ENCODE peak calls at places on chromosome 13, in seven cellular contexts. T is ovary, E is right cardiac atrium, K is body of pancreas, N is heart right ventricle, S is IMR-90, D is colonic mucosa. A is an unnamed sample. For H3K4me1, the result is how much of the 10 kb centered on the place peaks cover.

GRCh38 chr13:59304596-59304995 is 859.1 kb downstream of the DIAPH3 start:
- DNase-seq in T (no peak), E (no peak), K (peak), N (no peak), S (no peak), D (no peak), A (no peak)

GRCh38 chr13:77386880-77387606 is 60.1 kb upstream of the MYCBP2 start:
- DNase-seq in T (no peak), E (no peak), K (no peak), N (no peak), S (peak), D (no peak), A (no peak)

GRCh38 chr13:105773887-105774538 is 761.4 kb downstream of the EFNB2 start:
- DNase-seq in T (no peak), E (no peak), K (no peak), N (no peak), S (peak), D (no peak), A (no peak)

GRCh38 chr13:27943951-27944350 is 24.2 kb downstream of the PDX1 start:
- DNase-seq in T (no peak), E (no peak), K (no peak), N (no peak), S (no peak), D (no peak), A (no peak)

GRCh38 chr13:27954406-27954851 is 14.7 kb downstream of the CDX2 start:
- DNase-seq in T (peak), E (no peak), K (peak), N (no peak), S (no peak), D (peak), A (no peak)

GRCh38 chr13:107642841-107643240 is 572.5 kb downstream of the LIG4 start:
- DNase-seq in T (no peak), E (no peak), K (no peak), N (no peak), S (peak), D (no peak), A (no peak)

GRCh38 chr13:76894401-76895110 is 8.4 kb upstream of the KCTD12 start:
- DNase-seq in T (no peak), E (no peak), K (no peak), N (no peak), S (no peak), D (no peak), A (no peak)

GRCh38 chr13:111964411-111965035 is 102.4 kb upstream of the SOX1 start:
- DNase-seq in T (no peak), E (no peak), K (no peak), N (no peak), S (no peak), D (no peak), A (no peak)

GRCh38 chr13:68428292-68428691 is 1198.2 kb upstream of the PCDH9 start:
- DNase-seq in T (no peak), E (no peak), K (no peak), N (no peak), S (no peak), D (no peak), A (no peak)

GRCh38 chr13:29284726-29285125 is 310.8 kb downstream of the SLC7A1 start:
- DNase-seq in T (no peak), E (no peak), K (no peak), N (no peak), S (no peak), D (no peak), A (no peak)

GRCh38 chr13:31764556-31764955 is 25.2 kb downstream of the RXFP2 start:
- DNase-seq in T (no peak), E (no peak), K (no peak), N (no peak), S (no peak), D (no peak), A (no peak)

GRCh38 chr13:71499235-71499634 is 367.8 kb downstream of the DACH1 start:
- DNase-seq in T (no peak), E (no peak), K (no peak), N (no peak), S (no peak), D (no peak), A (no peak)

GRCh38 chr13:81393686-81394085 is 1052.8 kb upstream of the SPRY2 start:
- DNase-seq in T (no peak), E (no peak), K (no peak), N (no peak), S (no peak), D (peak), A (no peak)

GRCh38 chr13:94233401-94233800 is 246.1 kb downstream of the DCT start:
- DNase-seq in T (no peak), E (no peak), K (no peak), N (no peak), S (peak), D (no peak), A (no peak)

GRCh38 chr13:111551421-111551820 is 231.0 kb downstream of the TEX29 start:
- DNase-seq in T (no peak), E (no peak), K (no peak), N (no peak), S (no peak), D (no peak), A (no peak)

GRCh38 chr13:19156013-19156825 is 25.4 kb downstream of the TUBA3C start:
- DNase-seq in T (no peak), E (no peak), K (no peak), N (no peak), S (no peak), D (no peak), A (no peak)

GRCh38 chr13:24135674-24136300 is 24.7 kb upstream of the SPATA13 start:
- DNase-seq in T (no peak), E (no peak), K (no peak), N (no peak), S (peak), D (no peak), A (no peak)

GRCh38 chr13:81760316-81760715 is 1419.4 kb upstream of the SPRY2 start:
- DNase-seq in T (no peak), E (no peak), K (no peak), N (no peak), S (no peak), D (no peak), A (no peak)

GRCh38 chr13:34300559-34300958 is 482.6 kb downstream of the RFC3 start:
- DNase-seq in T (no peak), E (no peak), K (no peak), N (no peak), S (no peak), D (no peak), A (no peak)

GRCh38 chr13:39321578-39321977 is 281.4 kb downstream of the LHFPL6 start:
- DNase-seq in T (no peak), E (peak), K (no peak), N (no peak), S (peak), D (no peak), A (no peak)

GRCh38 chr13:90500569-90500968 is 846.9 kb upstream of the MIR17HG start:
- DNase-seq in T (no peak), E (no peak), K (no peak), N (no peak), S (no peak), D (no peak), A (no peak)

GRCh38 chr13:97496511-97496910 is 62.5 kb downstream of the RAP2A start:
- DNase-seq in T (no peak), E (no peak), K (no peak), N (no peak), S (no peak), D (no peak), A (no peak)

GRCh38 chr13:25633108-25633507 is 261.3 kb downstream of the ATP8A2 start:
- DNase-seq in T (no peak), E (no peak), K (no peak), N (no peak), S (no peak), D (no peak), A (no peak)

GRCh38 chr13:80340643-80341097 is 256 bp downstream of the SPRY2 start:
- DNase-seq in T (no peak), E (no peak), K (peak), N (no peak), S (peak), D (no peak), A (peak)

GRCh38 chr13:59266478-59267063 is 897.2 kb downstream of the DIAPH3 start:
- DNase-seq in T (no peak), E (no peak), K (no peak), N (no peak), S (no peak), D (no peak), A (no peak)

GRCh38 chr13:113448885-113449692 is 4.2 kb downstream of the ADPRHL1 start:
- DNase-seq in T (peak), E (no peak), K (peak), N (no peak), S (no peak), D (peak), A (peak)

GRCh38 chr13:95546919-95547318 is 5.6 kb upstream of the CLDN10 start:
- DNase-seq in T (no peak), E (no peak), K (no peak), N (no peak), S (no peak), D (no peak), A (no peak)

GRCh38 chr13:99028890-99029289 is 51.0 kb upstream of the DOCK9 start:
- DNase-seq in T (no peak), E (no peak), K (no peak), N (no peak), S (no peak), D (peak), A (peak)

GRCh38 chr13:65926750-65927171 is 1303.4 kb downstream of the PCDH9 start:
- DNase-seq in T (peak), E (peak), K (peak), N (peak), S (no peak), D (peak), A (no peak)

GRCh38 chr13:23509781-23510543 is 60.2 kb upstream of the TNFRSF19 start:
- DNase-seq in T (no peak), E (no peak), K (no peak), N (no peak), S (peak), D (no peak), A (no peak)

GRCh38 chr13:114078501-114079451 is 53.6 kb downstream of the RASA3 start:
- DNase-seq in T (peak), E (peak), K (peak), N (no peak), S (peak), D (no peak), A (peak)

GRCh38 chr13:59178344-59178743 is 985.4 kb downstream of the DIAPH3 start:
- DNase-seq in T (no peak), E (no peak), K (no peak), N (no peak), S (peak), D (no peak), A (no peak)

GRCh38 chr13:24080134-24080533 is 80.4 kb upstream of the SPATA13 start:
- DNase-seq in T (no peak), E (no peak), K (no peak), N (no peak), S (no peak), D (no peak), A (no peak)

GRCh38 chr13:108322206-108322824 is 52.8 kb downstream of the TNFSF13B start:
- DNase-seq in T (no peak), E (no peak), K (no peak), N (no peak), S (peak), D (no peak), A (no peak)

GRCh38 chr13:112768795-112769411 is 79.1 kb downstream of the ATP11A start:
- DNase-seq in T (no peak), E (peak), K (no peak), N (peak), S (no peak), D (no peak), A (peak)

GRCh38 chr13:113322890-113323651 is 26.0 kb downstream of the LAMP1 start:
- DNase-seq in T (no peak), E (peak), K (no peak), N (no peak), S (no peak), D (no peak), A (no peak)

GRCh38 chr13:56015919-56016318 is 1124.8 kb upstream of the PRR20A start:
- DNase-seq in T (no peak), E (no peak), K (no peak), N (no peak), S (no peak), D (no peak), A (no peak)

DNA sequence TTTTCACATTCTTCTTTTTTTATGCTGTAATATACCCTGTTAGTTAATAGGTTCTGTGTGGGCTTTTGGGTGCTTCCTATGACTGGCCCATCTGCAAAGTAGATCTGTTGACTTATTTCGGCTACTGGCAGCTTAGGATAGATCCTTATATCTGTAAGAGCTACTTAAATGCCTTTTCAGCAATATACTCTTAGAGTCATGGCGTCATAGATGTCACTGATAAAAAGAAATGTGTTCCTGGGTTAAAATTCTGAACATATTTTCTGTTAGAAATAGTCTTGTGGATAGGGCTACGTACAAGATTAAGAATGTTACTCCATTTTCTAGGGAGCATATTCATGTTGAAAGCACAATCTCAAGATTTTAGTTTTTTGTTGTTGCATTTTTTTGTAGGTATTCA is 4.7 kb downstream of the AKAP11 start:
- DNase-seq in T (no peak), E (no peak), K (no peak), N (no peak), S (no peak), D (no peak), A (no peak)
- H3K4me1 ChIP-seq in T (under half), E (under half), K (under half), N (under half), S (under half), D (under half), A (under half)

GRCh38 chr13:74210693-74211393 is 76.6 kb upstream of the KLF12 start:
- DNase-seq in T (no peak), E (peak), K (no peak), N (no peak), S (peak), D (no peak), A (no peak)
- H3K27ac ChIP-seq in T (no peak), E (peak), K (no peak), N (no peak), S (peak), D (no peak), A (no peak)

DNA sequence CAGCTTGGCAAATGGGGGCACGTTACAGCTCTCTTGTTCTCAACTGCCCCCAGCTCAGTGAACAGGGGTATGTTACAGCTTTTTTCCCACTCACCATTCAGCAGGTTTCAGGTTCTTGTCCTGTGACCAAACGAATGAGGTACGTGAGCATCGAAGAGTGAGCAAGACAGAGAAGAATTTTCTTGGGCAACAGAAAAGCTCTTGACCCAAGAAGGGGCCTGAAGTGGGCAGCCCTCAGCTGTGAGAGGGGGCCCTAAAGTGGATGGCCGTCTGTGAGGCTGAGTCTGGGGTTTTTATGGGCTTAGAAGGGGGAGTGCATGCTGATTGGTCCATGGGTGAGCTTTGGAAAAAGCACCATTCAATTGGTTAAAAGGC is 21.4 kb downstream of the CCDC70 start:
- DNase-seq in T (no peak), E (no peak), K (no peak), N (no peak), S (no peak), D (peak), A (no peak)
- H3K4me3 ChIP-seq in T (no peak), E (no peak), K (no peak), N (no peak), S (no peak), D (no peak), A (no peak)

DNA sequence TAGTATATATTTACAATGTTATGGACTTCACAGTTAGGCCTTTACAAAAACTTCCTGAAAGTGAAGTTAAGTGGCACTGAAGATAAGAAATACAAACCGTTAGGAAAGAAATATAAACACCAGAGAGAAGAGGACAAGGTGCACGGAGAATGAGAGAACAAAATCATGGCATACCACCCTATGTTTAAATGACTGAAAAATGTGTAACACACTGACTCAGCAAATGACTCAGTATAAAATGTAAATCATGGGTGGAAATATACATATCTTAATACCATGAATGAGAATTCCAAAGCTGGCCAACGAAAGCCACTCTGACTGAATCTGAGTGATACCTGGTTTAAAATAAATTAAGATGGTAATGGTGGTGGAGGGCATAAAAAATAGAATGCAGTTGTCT is 260.8 kb downstream of the DNAJC15 start:
- DNase-seq in T (no peak), E (no peak), K (no peak), N (no peak), S (peak), D (no peak), A (no peak)
- H3K4me1 ChIP-seq in T (under half), E (under half), K (under half), N (under half), S (under half), D (under half), A (under half)

GRCh38 chr13:110015253-110015652 is 228.9 kb upstream of the IRS2 start:
- DNase-seq in T (no peak), E (no peak), K (peak), N (no peak), S (peak), D (no peak), A (no peak)

GRCh38 chr13:110018009-110018408 is 231.6 kb upstream of the IRS2 start:
- DNase-seq in T (no peak), E (no peak), K (no peak), N (no peak), S (peak), D (no peak), A (no peak)

GRCh38 chr13:110014719-110015118 is 228.3 kb upstream of the IRS2 start:
- DNase-seq in T (no peak), E (no peak), K (peak), N (no peak), S (no peak), D (no peak), A (no peak)

GRCh38 chr13:110012102-110012739 is 225.8 kb upstream of the IRS2 start:
- DNase-seq in T (no peak), E (no peak), K (no peak), N (no peak), S (peak), D (no peak), A (no peak)

DNA sequence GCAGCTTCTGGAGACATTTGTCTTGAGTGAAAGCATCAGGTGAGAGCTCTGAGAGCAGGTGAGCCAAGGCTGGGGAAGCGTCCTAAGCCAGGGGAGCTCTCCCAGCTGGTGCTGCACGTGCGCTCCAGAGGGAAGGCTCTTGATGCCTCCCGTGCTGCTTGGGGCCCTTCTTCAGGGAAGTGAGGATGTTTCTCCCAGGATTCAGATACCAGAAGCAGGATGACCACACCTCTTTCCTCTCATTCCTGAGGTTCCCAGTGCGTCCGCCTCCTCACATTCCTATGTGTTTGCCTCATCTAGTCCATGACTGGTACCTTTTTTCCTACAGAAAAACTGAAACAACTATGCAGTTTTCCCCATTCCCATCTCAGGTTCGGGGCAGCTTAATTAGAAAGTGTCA is 231.0 kb upstream of the IRS2 start:
- DNase-seq in T (no peak), E (no peak), K (no peak), N (no peak), S (peak), D (no peak), A (no peak)
- H3K27ac ChIP-seq in T (no peak), E (no peak), K (no peak), N (no peak), S (peak), D (no peak), A (no peak)

GRCh38 chr13:21674271-21675009 is 3.6 kb downstream of the FGF9 start:
- DNase-seq in T (no peak), E (peak), K (peak), N (peak), S (no peak), D (peak), A (no peak)

GRCh38 chr13:21670883-21671792 is at the start of gene FGF9:
- DNase-seq in T (peak), E (peak), K (peak), N (peak), S (peak), D (peak), A (peak)

GRCh38 chr13:21671793-21672680 is 1.2 kb downstream of the FGF9 start:
- DNase-seq in T (no peak), E (no peak), K (no peak), N (no peak), S (no peak), D (no peak), A (no peak)

GRCh38 chr13:21673592-21674270 is 2.9 kb downstream of the FGF9 start:
- DNase-seq in T (no peak), E (peak), K (peak), N (peak), S (peak), D (peak), A (no peak)

DNA sequence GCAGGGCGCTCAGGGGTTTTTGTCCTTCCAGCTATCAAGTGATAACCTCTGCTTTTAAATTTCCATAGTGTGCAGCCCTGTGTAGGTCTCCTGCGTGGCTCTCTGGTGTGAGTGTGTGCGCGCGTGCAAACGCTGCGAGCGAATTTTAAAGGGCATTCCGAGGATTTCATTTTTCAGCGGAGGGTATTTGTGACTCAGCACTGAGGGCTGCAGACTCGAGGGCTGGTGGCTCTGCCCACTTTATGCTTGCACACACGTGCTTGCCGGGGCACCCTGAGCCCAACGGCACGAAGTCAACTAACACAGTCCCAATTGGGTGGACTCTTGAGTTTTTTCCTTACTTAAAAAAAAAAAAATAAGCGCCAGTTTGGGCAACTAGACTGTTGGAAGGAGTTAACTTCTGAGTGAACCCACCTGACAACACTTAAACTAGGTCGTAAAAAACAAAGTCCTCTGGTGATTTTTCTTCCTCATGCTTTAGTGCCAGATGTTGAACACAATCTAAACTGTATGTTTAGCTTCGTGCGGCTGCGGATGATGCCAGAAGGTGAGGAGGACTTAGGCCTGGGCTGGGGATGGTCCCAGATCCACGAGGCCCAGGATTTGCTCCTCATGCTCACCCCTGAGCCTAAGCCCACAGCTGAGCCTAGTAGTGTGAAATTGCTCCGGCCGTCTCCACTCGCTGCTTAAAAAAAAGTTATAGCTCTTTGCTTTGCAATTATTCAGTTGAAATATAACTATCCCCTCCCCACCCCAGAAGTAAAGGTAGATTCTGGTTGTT is 2.1 kb downstream of the FGF9 start:
- DNase-seq in T (no peak), E (no peak), K (no peak), N (no peak), S (no peak), D (peak), A (no peak)
- H3K4me3 ChIP-seq in T (peak), E (peak), K (peak), N (peak), S (peak), D (peak), A (peak)

A was measured in CD8-positive, alpha-beta memory T cell.